ENCODE peak calls at places on chromosomes 4 and X, in nine cellular contexts. A is GM20000, O is nucleus accumbens, F is activated T-helper 1 cell treated with Interleukin-2 at 50 U/mL for 16 hours, X is IMR-90, I is head of caudate nucleus, J is frontal cortex, D is CD14-positive monocyte, M is kidney glomerular epithelial cell. N is an unnamed sample.

GRCh38 chrX:40172169-40172979 is 74.6 kb upstream of the BCOR start:
- DNase-seq in I (no peak), J (no peak), X (peak), O (no peak), A (peak), M (no peak), D (no peak), F (no peak), N (no peak)

GRCh38 chr4:145071560-145071959 is 26.4 kb downstream of the ANAPC10 start:
- DNase-seq in M (no peak), J (no peak), X (no peak), F (no peak), D (no peak), I (no peak), A (no peak), O (no peak), N (no peak)

GRCh38 chrX:123860506-123860840 is 620 bp downstream of the XIAP start:
- DNase-seq in X (no peak), O (no peak), M (peak), A (peak), J (no peak), I (no peak), F (no peak), D (no peak), N (no peak)

GRCh38 chrX:46611658-46612362 is 38.2 kb downstream of the CHST7 start:
- DNase-seq in M (no peak), D (no peak), O (no peak), F (peak), X (no peak), I (no peak), A (no peak), J (no peak), N (peak)

GRCh38 chrX:99305573-99305972 is 1104.5 kb downstream of the PCDH19 start:
- DNase-seq in X (no peak), D (no peak), I (no peak), M (no peak), F (no peak), A (no peak), O (no peak), J (no peak), N (no peak)

GRCh38 chrX:39196192-39197102 is 395.2 kb downstream of the MID1IP1 start:
- DNase-seq in J (no peak), M (peak), O (no peak), I (no peak), D (no peak), A (peak), F (no peak), X (peak), N (peak)

GRCh38 chrX:12954981-12955380 is 19.9 kb upstream of the TMSB4X start:
- DNase-seq in J (no peak), D (no peak), X (no peak), F (no peak), I (no peak), M (no peak), O (no peak), A (no peak), N (no peak)

GRCh38 chr4:1236103-1236641 is 12.8 kb downstream of the CTBP1 start:
- DNase-seq in O (no peak), M (no peak), I (no peak), J (no peak), A (no peak), X (no peak), D (no peak), F (no peak), N (no peak)

GRCh38 chr4:7394681-7395451 is 39.9 kb downstream of the PSAPL1 start:
- DNase-seq in F (no peak), M (no peak), O (no peak), D (peak), A (no peak), X (no peak), J (no peak), I (peak), N (no peak)

GRCh38 chrX:65723706-65724105 is 56.3 kb downstream of the MSN start:
- DNase-seq in F (no peak), I (no peak), J (no peak), A (peak), M (no peak), X (peak), D (no peak), O (no peak), N (peak)

GRCh38 chrX:17591741-17592110 is 145.6 kb upstream of the SCML1 start:
- DNase-seq in M (peak), O (no peak), X (peak), I (no peak), D (no peak), J (no peak), F (no peak), A (no peak), N (no peak)

GRCh38 chr4:120007171-120007894 is 59.3 kb downstream of the MAD2L1 start:
- DNase-seq in O (no peak), X (peak), F (no peak), A (no peak), J (no peak), M (no peak), I (no peak), D (no peak), N (no peak)

GRCh38 chrX:56762707-56763555 is 33.9 kb downstream of the NBDY start:
- DNase-seq in D (no peak), A (no peak), I (no peak), F (no peak), M (no peak), J (no peak), X (no peak), O (no peak), N (no peak)

GRCh38 chr4:158282252-158282651 is 72.0 kb downstream of the TMEM144 start:
- DNase-seq in X (peak), O (no peak), F (no peak), M (no peak), I (no peak), D (no peak), J (no peak), A (no peak), N (no peak)

GRCh38 chr4:156734965-156735895 is 236.4 kb downstream of the PDGFC start:
- DNase-seq in J (no peak), F (no peak), A (no peak), D (no peak), O (no peak), M (no peak), I (no peak), X (peak), N (no peak)

GRCh38 chr4:610411-611261 is 14.7 kb upstream of the PDE6B start:
- DNase-seq in A (no peak), D (no peak), J (no peak), X (peak), F (no peak), I (peak), M (peak), O (no peak), N (no peak)